ENCODE peak calls at places on chromosomes 7 and 10, in seven cellular contexts. D, U, S, E, V, N and K are unnamed samples.

GRCh38 chr10:27724287-27724686 is 21.3 kb downstream of the MKX start:
- DNase-seq in U (peak), D (no peak), E (no peak), V (no peak), N (no peak), S (no peak), K (no peak)

GRCh38 chr7:157087646-157088045 is 51.1 kb upstream of the UBE3C start:
- DNase-seq in D (no peak), E (no peak), N (no peak), V (no peak), U (no peak), S (no peak), K (no peak)

GRCh38 chr10:70775679-70776454 is 9.3 kb downstream of the TBATA start:
- DNase-seq in D (no peak), N (no peak), U (no peak), E (no peak), S (no peak), V (no peak), K (no peak)

GRCh38 chr10:78281627-78282026 is 248.0 kb downstream of the RPS24 start:
- DNase-seq in U (no peak), N (no peak), E (no peak), S (no peak), V (no peak), D (no peak), K (no peak)

GRCh38 chr10:118840071-118840775 is 85.5 kb upstream of the CACUL1 start:
- DNase-seq in N (no peak), E (no peak), U (peak), S (no peak), V (no peak), D (no peak), K (no peak)

GRCh38 chr7:20172736-20173334 is 44.3 kb downstream of the MACC1 start:
- DNase-seq in D (no peak), S (no peak), U (peak), V (peak), E (peak), N (no peak), K (peak)

GRCh38 chr7:112185005-112185834 is 21.0 kb downstream of the DOCK4 start:
- DNase-seq in E (no peak), D (no peak), V (no peak), S (no peak), U (no peak), N (no peak), K (no peak)

GRCh38 chr7:151368136-151368571 is 26.5 kb downstream of the NUB1 start:
- DNase-seq in E (peak), D (peak), U (peak), N (peak), S (peak), V (peak), K (peak)

GRCh38 chr7:82250598-82250997 is 193.0 kb downstream of the CACNA2D1 start:
- DNase-seq in U (no peak), E (no peak), N (no peak), D (no peak), S (no peak), V (no peak), K (no peak)

GRCh38 chr10:36681751-36682633 is 443.4 kb upstream of the ANKRD30A start:
- DNase-seq in S (no peak), U (peak), E (peak), N (no peak), V (no peak), D (no peak), K (no peak)

GRCh38 chr10:5862360-5862929 is 27.2 kb downstream of the ANKRD16 start:
- DNase-seq in N (no peak), E (peak), V (no peak), U (no peak), D (no peak), S (no peak), K (no peak)

GRCh38 chr10:70228503-70228902 is 4.7 kb downstream of the PPA1 start:
- DNase-seq in U (no peak), V (no peak), E (no peak), S (no peak), D (no peak), N (no peak), K (no peak)

GRCh38 chr10:100679327-100679726 is 66.1 kb upstream of the PAX2 start:
- DNase-seq in S (no peak), D (no peak), U (no peak), N (no peak), V (no peak), E (no peak), K (no peak)

GRCh38 chr10:17954856-17955255 is 3.1 kb downstream of the SLC39A12 start:
- DNase-seq in U (no peak), E (no peak), S (no peak), N (no peak), V (no peak), D (no peak), K (no peak)

GRCh38 chr7:43646603-43647313 is 63.9 kb downstream of the STK17A start:
- DNase-seq in D (no peak), N (no peak), S (no peak), V (no peak), E (peak), U (peak), K (peak)

GRCh38 chr10:70478191-70479160 is at the start of gene PALD1:
- DNase-seq in U (peak), D (peak), E (peak), S (peak), N (peak), V (peak), K (no peak)

GRCh38 chr7:92253251-92253650 is 7.5 kb downstream of the ANKIB1 start:
- DNase-seq in N (no peak), U (no peak), E (no peak), D (no peak), S (no peak), V (no peak), K (peak)
- H3K27ac ChIP-seq in N (no peak), U (no peak), E (no peak), D (no peak), S (no peak), V (no peak), K (peak)

GRCh38 chr10:124450010-124450782 is at the start of gene NKX1-2:
- DNase-seq in D (no peak), U (peak), S (no peak), E (no peak), V (no peak), N (no peak), K (no peak)

GRCh38 chr10:124450783-124451057 is 885 bp upstream of the NKX1-2 start:
- DNase-seq in U (peak), V (no peak), D (no peak), E (no peak), N (no peak), S (no peak), K (no peak)

GRCh38 chr10:124451227-124451807 is 1.5 kb upstream of the NKX1-2 start:
- DNase-seq in D (no peak), E (no peak), S (no peak), N (no peak), V (no peak), U (peak), K (no peak)

GRCh38 chr10:124455441-124455840 is 5.6 kb upstream of the NKX1-2 start:
- DNase-seq in S (no peak), U (no peak), E (no peak), N (no peak), V (no peak), D (no peak), K (no peak)

DNA sequence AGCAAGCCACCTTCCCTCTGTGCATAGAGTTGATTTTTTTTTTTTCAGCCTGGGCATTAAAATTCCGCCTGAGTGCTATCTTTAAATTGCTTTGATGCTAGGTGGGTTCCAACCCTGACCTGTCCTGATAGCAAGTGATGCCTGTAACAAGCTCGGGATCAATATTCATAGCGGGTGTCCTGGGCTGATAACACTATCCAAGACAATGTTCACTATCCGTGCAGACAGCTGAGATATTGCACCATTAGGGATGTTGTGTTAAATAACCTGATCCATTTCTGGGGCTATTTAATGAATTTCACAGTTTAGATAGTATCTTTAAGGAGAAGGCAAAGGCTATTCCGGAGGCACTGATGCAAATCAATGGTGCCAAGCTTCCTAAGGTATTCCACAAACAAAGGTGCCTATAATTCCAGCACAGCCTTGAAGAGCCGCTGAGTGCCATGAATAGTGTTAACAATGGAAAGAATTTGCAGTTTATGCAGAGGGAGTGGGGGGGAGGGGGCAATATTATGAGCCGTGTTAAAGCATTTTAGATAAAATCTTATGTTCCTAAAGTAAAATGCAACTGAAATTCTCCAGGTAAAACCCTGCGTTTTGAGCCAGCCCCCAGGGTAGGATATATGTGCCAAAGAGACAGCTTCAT is 4.3 kb upstream of the NKX1-2 start:
- DNase-seq in S (no peak), N (no peak), V (no peak), U (peak), E (no peak), D (no peak), K (no peak)
- H3K27ac ChIP-seq in S (no peak), N (no peak), V (no peak), U (peak), E (no peak), D (no peak), K (no peak)

GRCh38 chr7:142833174-142834027 is 21.5 kb upstream of the EPHB6 start:
- DNase-seq in U (peak), S (no peak), N (no peak), D (no peak), V (no peak), E (no peak), K (no peak)

GRCh38 chr7:142835487-142835886 is 19.4 kb upstream of the EPHB6 start:
- DNase-seq in S (no peak), E (no peak), V (no peak), U (peak), N (no peak), D (peak), K (no peak)

GRCh38 chr7:142828101-142828500 is 26.8 kb upstream of the EPHB6 start:
- DNase-seq in S (no peak), E (no peak), D (no peak), N (no peak), U (no peak), V (no peak), K (no peak)

GRCh38 chr7:142832452-142832851 is 22.4 kb upstream of the EPHB6 start:
- DNase-seq in U (no peak), D (no peak), S (no peak), V (no peak), E (no peak), N (no peak), K (no peak)
- H3K27ac ChIP-seq in U (no peak), D (no peak), S (no peak), V (no peak), E (no peak), N (no peak), K (no peak)

GRCh38 chr7:75889826-75890225 is 11.0 kb downstream of the RHBDD2 start:
- DNase-seq in S (no peak), D (no peak), N (no peak), U (no peak), E (no peak), V (no peak), K (no peak)

GRCh38 chr7:75888464-75889222 is 9.8 kb downstream of the RHBDD2 start:
- DNase-seq in U (no peak), N (peak), E (no peak), V (no peak), D (no peak), S (no peak), K (peak)

GRCh38 chr7:75889223-75889825 is 10.5 kb downstream of the RHBDD2 start:
- DNase-seq in N (no peak), E (no peak), D (no peak), U (no peak), V (no peak), S (no peak), K (no peak)

GRCh38 chr7:75892634-75893272 is 13.9 kb downstream of the RHBDD2 start:
- DNase-seq in D (no peak), N (peak), U (no peak), S (no peak), V (no peak), E (peak), K (no peak)

GRCh38 chr7:75891815-75892411 is 13.1 kb downstream of the RHBDD2 start:
- DNase-seq in E (no peak), N (no peak), U (no peak), S (no peak), V (no peak), D (no peak), K (no peak)
- H3K27ac ChIP-seq in E (no peak), N (peak), U (no peak), S (peak), V (no peak), D (no peak), K (no peak)

GRCh38 chr7:24797270-24797669 is 40.0 kb upstream of the GSDME start:
- DNase-seq in D (no peak), N (no peak), U (no peak), S (no peak), V (no peak), E (no peak), K (no peak)

GRCh38 chr7:24800073-24800472 is 42.8 kb upstream of the GSDME start:
- DNase-seq in N (no peak), D (no peak), E (no peak), S (no peak), U (no peak), V (no peak), K (no peak)

GRCh38 chr7:24800667-24801066 is 43.4 kb upstream of the GSDME start:
- DNase-seq in D (no peak), S (no peak), E (no peak), U (no peak), V (no peak), N (no peak), K (no peak)

GRCh38 chr7:24793982-24794648 is 36.9 kb upstream of the GSDME start:
- DNase-seq in E (no peak), U (no peak), N (no peak), S (no peak), D (no peak), V (no peak), K (no peak)

GRCh38 chr7:24795407-24795767 is 38.1 kb upstream of the GSDME start:
- DNase-seq in U (no peak), S (no peak), N (no peak), E (no peak), D (no peak), V (no peak), K (no peak)
- H3K27ac ChIP-seq in U (no peak), S (no peak), N (no peak), E (no peak), D (no peak), V (no peak), K (no peak)

GRCh38 chr7:129617178-129617577 is 5.7 kb downstream of the NRF1 start:
- DNase-seq in D (no peak), V (peak), S (no peak), U (no peak), E (no peak), N (no peak), K (no peak)
- H3K27ac ChIP-seq in D (no peak), V (peak), S (no peak), U (no peak), E (no peak), N (peak), K (no peak)

DNA sequence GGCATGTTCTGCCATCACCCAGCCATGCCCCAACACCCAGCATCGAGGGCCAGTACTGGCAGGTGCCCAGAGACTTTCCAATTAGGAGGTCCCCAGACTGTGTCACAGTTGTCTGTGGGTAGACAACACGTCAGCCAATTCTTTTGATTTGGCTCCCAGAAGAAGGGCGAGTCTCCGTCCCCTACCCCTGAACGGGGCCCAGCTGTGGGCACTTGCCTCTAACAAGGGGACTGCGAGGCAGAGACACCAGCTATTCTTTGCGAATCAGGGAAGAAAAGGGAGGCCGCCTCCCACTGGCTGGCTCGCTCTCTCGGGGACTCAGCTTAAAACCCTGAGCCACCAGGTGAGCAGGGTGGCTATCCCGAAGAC is 167.3 kb downstream of the USP6NL start:
- DNase-seq in V (no peak), S (no peak), D (no peak), N (no peak), U (no peak), E (no peak), K (no peak)
- H3K27ac ChIP-seq in V (no peak), S (no peak), D (no peak), N (no peak), U (no peak), E (no peak), K (no peak)

DNA sequence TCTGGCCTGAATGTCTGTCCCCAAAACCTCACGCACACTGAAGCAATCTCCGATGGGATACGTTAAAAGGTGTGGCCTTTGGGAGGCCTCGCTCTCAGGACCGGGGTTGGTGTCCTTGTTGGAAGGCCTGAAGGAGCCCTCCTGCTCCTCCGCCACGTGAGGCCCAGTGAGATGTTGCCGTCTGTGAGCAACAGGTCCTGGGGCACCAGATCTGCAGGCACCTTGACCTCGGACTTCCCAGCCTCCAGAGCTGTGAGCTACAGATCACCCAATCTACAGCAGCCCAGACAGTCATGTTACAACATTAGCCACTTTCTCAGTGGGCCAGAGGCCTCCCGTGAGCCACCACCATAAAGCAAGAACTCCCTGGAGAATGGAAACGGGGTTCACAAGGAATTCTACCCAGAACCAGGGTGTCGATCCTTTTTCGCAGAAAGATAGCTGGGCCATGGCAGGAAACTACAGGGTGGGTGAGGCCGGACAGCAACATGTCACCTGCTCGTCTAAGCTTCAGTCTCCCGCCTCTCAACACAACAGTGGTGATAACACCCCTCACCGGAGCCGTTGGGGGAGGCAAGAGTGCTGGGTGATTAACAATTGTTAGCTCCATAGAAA is 87.0 kb downstream of the DIP2C start:
- DNase-seq in N (no peak), U (no peak), E (no peak), D (no peak), V (no peak), S (no peak), K (no peak)
- H3K27ac ChIP-seq in N (no peak), U (no peak), E (no peak), D (no peak), V (no peak), S (no peak), K (no peak)

GRCh38 chr7:155950898-155951553 is 138.8 kb upstream of the SHH start:
- DNase-seq in D (no peak), E (no peak), U (no peak), N (no peak), V (no peak), S (no peak), K (no peak)

GRCh38 chr7:155948423-155948822 is 136.2 kb upstream of the SHH start:
- DNase-seq in V (no peak), D (no peak), E (no peak), S (no peak), U (no peak), N (no peak), K (no peak)

GRCh38 chr7:155951554-155952158 is 139.4 kb upstream of the SHH start:
- DNase-seq in U (peak), S (no peak), V (no peak), D (no peak), N (no peak), E (peak), K (no peak)

GRCh38 chr7:155947051-155947450 is 134.8 kb upstream of the SHH start:
- DNase-seq in N (no peak), U (no peak), D (no peak), V (no peak), S (no peak), E (no peak), K (no peak)

GRCh38 chr7:155948845-155949244 is 136.6 kb upstream of the SHH start:
- DNase-seq in V (no peak), E (no peak), U (no peak), N (no peak), D (no peak), S (no peak), K (no peak)
- H3K27ac ChIP-seq in V (no peak), E (no peak), U (no peak), N (no peak), D (no peak), S (no peak), K (no peak)